ENCODE peak calls at places on chromosome 20, in seven cellular contexts. A is aorta, N is mesendoderm, E is brain microvascular endothelial cell, R is AG04450, K is AG09309, J is cardiac fibroblast. L is an unnamed sample.

GRCh38 chr20:25070821-25071473 is 11.0 kb downstream of the VSX1 start:
- DNase-seq in A (no peak), N (no peak), E (no peak), R (no peak), K (no peak), J (no peak), L (no peak)

GRCh38 chr20:44593721-44594120 is 11.3 kb downstream of the PKIG start:
- DNase-seq in A (no peak), N (no peak), E (no peak), R (no peak), K (no peak), J (no peak), L (no peak)

GRCh38 chr20:38117635-38118034 is 47.4 kb downstream of the TGM2 start:
- DNase-seq in A (no peak), N (peak), E (peak), R (no peak), K (no peak), J (peak), L (no peak)

GRCh38 chr20:23161244-23161875 is 75.2 kb upstream of the CD93 start:
- DNase-seq in A (no peak), N (no peak), E (peak), R (no peak), K (no peak), J (peak), L (no peak)

GRCh38 chr20:20366896-20367680 is 816 bp upstream of the INSM1 start:
- DNase-seq in A (no peak), N (peak), E (no peak), R (no peak), K (no peak), J (no peak), L (no peak)

GRCh38 chr20:23419995-23420901 is 1.0 kb downstream of the NAPB start:
- DNase-seq in A (peak), N (peak), E (peak), R (peak), K (peak), J (peak), L (peak)

GRCh38 chr20:25470045-25470444 is 62.6 kb downstream of the GINS1 start:
- DNase-seq in A (no peak), N (peak), E (peak), R (no peak), K (no peak), J (peak), L (peak)

GRCh38 chr20:2956480-2956879 is 83.2 kb downstream of the PTPRA start:
- DNase-seq in A (no peak), N (no peak), E (no peak), R (no peak), K (no peak), J (no peak), L (no peak)

GRCh38 chr20:37075932-37076685 is 19.7 kb downstream of the RBL1 start:
- DNase-seq in A (no peak), N (no peak), E (no peak), R (no peak), K (no peak), J (no peak), L (no peak)

GRCh38 chr20:44765647-44766367 is 20.1 kb downstream of the KCNK15 start:
- DNase-seq in A (no peak), N (no peak), E (no peak), R (no peak), K (no peak), J (peak), L (no peak)

GRCh38 chr20:24098886-24099285 is 110.3 kb upstream of the GGTLC1 start:
- DNase-seq in A (no peak), N (no peak), E (peak), R (no peak), K (peak), J (peak), L (peak)

GRCh38 chr20:44033344-44033743 is 118.7 kb downstream of the TOX2 start:
- DNase-seq in A (no peak), N (peak), E (no peak), R (no peak), K (no peak), J (peak), L (no peak)

GRCh38 chr20:38907918-38908677 is 18.1 kb upstream of the FAM83D start:
- DNase-seq in A (no peak), N (no peak), E (no peak), R (no peak), K (no peak), J (no peak), L (no peak)

GRCh38 chr20:6489361-6490154 is 277.9 kb upstream of the BMP2 start:
- DNase-seq in A (no peak), N (no peak), E (no peak), R (no peak), K (no peak), J (peak), L (peak)

GRCh38 chr20:2816030-2816582 is at the start of gene TMEM239:
- DNase-seq in A (no peak), N (no peak), E (no peak), R (no peak), K (no peak), J (no peak), L (no peak)

GRCh38 chr20:50815162-50815989 is 20.5 kb downstream of the BCAS4 start:
- DNase-seq in A (no peak), N (no peak), E (peak), R (peak), K (no peak), J (no peak), L (no peak)

GRCh38 chr20:38926142-38926933 is at the start of gene FAM83D:
- DNase-seq in A (peak), N (peak), E (peak), R (peak), K (peak), J (peak), L (peak)

GRCh38 chr20:4252005-4252404 is 236.6 kb upstream of the RNF24 start:
- DNase-seq in A (no peak), N (no peak), E (no peak), R (no peak), K (no peak), J (no peak), L (no peak)

GRCh38 chr20:10492065-10492464 is 57.0 kb downstream of the SLX4IP start:
- DNase-seq in A (no peak), N (no peak), E (peak), R (no peak), K (peak), J (peak), L (no peak)

GRCh38 chr20:37651932-37652331 is 41.9 kb upstream of the CTNNBL1 start:
- DNase-seq in A (peak), N (peak), E (no peak), R (no peak), K (no peak), J (peak), L (no peak)

GRCh38 chr20:52490715-52491430 is 299.3 kb upstream of the ZFP64 start:
- DNase-seq in A (no peak), N (peak), E (peak), R (peak), K (peak), J (peak), L (peak)

GRCh38 chr20:25257756-25258462 is 10.0 kb downstream of the PYGB start:
- DNase-seq in A (no peak), N (no peak), E (no peak), R (no peak), K (no peak), J (no peak), L (no peak)

GRCh38 chr20:34074101-34074760 is 37.8 kb downstream of the EIF2S2 start:
- DNase-seq in A (no peak), N (peak), E (no peak), R (no peak), K (no peak), J (no peak), L (no peak)

GRCh38 chr20:5663396-5663795 is 86.8 kb upstream of the SHLD1 start:
- DNase-seq in A (no peak), N (no peak), E (no peak), R (no peak), K (no peak), J (no peak), L (no peak)

GRCh38 chr20:2840967-2841531 is 504 bp downstream of the VPS16 start:
- DNase-seq in A (peak), N (peak), E (peak), R (peak), K (no peak), J (peak), L (peak)

GRCh38 chr20:34493646-34494045 is 22.6 kb upstream of the DYNLRB1 start:
- DNase-seq in A (no peak), N (no peak), E (no peak), R (no peak), K (no peak), J (no peak), L (no peak)

DNA sequence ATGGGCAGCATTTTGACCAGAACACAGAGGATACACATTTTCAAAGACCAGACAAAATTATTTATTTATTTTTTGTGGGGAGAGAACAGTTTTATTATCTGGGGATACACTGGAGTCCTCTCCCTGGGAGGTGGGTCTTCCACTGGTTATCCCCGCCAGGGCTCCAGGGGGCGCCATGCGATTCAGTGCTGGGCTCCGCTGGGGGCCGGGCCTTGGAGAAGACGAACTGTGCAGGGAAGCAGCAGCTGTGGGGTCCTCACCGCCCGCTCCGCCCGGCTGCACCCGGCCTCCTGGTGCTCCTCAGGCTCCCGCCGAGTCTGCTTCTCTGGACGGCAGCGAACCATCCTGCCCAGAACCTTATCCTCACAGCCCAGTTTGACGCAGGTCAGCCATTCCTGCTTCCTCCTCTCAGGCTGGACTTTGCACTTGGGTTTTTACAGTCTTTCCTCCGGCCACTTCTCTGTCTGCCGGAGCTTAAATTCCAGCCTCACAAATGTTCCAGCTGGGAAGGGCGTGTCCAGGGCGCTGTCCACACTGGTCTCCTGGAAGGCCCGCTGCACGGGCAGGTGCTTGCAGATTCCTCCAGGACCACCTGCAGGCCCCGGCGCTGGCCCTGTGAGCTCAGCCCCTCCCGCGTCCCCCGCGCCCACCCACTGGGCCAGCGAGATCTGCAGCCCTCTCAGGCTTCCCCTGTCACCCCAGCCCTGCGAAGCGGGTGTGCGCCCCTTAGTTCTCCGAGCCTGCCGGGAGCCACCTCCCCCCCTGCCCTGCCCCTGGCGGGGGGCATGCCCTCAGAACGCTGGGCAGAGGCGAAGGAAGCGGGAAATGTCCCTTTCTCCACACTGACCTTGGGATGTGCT is 1830.0 kb upstream of the DEFB115 start:
- DNase-seq in A (no peak), N (no peak), E (no peak), R (no peak), K (no peak), J (no peak), L (no peak)
- H3K4me3 ChIP-seq in A (no peak), N (no peak), E (no peak), R (no peak), K (no peak), J (no peak), L (no peak)

DNA sequence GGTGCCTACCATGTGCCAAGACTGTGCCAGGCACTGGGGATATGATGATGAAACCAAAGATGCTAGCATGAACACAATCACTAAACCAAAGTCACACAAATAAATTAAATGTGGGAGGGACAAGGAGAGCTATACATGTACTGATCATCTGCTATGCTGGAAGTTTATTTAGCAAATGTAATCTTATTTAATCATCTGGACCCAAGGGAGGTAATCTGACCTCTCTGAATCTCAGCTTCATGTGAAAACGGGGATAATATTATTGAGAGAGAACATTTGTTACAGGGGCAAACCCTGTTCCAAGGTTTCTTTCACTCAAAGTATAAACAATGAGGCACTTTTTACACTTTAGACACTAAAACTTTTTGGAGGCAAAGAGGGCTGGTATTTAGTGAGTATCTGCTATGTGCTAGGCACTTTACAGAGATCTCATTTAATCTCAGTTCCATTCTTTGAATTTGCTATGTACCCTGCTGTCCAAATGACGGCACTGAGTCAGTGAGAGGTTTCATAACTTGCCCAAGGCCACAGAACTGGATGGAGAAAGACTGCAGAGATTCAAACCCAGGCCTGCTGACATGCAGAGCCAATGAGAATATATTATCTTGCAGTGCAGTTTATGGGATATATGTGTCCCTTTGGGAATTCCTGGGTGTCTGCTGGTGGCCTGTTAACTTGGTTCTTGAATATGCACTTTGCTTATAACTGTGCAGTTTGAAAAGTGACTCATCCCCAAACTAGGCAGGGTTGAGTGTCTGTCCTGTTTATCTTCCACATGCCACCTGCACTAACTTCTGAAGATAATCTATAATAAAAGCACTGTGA is 3.3 kb upstream of the ASXL1 start:
- DNase-seq in A (no peak), N (no peak), E (peak), R (no peak), K (no peak), J (peak), L (peak)
- H3K4me3 ChIP-seq in A (no peak), N (no peak), E (no peak), R (no peak), K (no peak), J (no peak), L (no peak)

GRCh38 chr20:62522748-62523396 is 47.1 kb upstream of the GATA5 start:
- DNase-seq in A (no peak), N (no peak), E (no peak), R (no peak), K (no peak), J (no peak), L (no peak)
- H3K4me3 ChIP-seq in A (no peak), N (no peak), E (no peak), R (no peak), K (no peak), J (no peak), L (no peak)

GRCh38 chr20:64048402-64049044 is 916 bp downstream of the SOX18 start:
- DNase-seq in A (no peak), N (no peak), E (no peak), R (no peak), K (no peak), J (no peak), L (no peak)
- H3K4me3 ChIP-seq in A (no peak), N (no peak), E (no peak), R (no peak), K (no peak), J (no peak), L (no peak)

DNA sequence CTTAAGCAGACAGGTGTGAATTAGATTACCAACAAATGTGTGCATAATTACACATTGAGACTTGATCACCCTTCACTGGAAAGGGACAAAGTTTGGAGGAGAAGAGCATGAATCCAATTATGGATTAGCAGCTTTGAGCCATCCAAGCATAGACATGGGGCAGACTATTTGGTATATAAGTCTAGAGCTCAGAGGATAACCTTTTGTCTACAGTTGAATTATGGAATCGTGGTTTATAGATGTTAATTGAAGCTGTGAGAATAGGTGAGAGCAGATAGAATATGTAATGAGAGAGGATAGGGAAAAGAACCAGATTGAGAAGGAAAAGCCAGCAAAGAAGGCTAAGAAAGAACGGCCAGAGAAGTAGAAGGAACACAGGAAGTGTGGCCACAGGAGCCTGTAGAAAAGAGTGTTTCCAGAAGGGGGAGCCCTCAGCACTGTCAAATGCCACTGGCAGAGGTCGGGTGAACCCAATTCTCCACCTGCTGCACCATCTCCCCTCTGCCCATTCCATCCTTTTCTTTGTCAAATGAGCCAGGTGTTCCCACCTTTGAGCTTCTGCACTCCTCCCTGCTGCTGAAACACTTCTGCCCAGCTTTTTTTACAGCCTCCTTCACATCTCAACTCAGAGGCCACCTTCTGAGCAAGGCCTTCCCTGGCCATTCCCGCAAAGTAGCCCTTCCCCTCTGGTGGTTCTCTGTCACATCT is 7.3 kb downstream of the DNTTIP1 start:
- DNase-seq in A (peak), N (peak), E (peak), R (no peak), K (no peak), J (peak), L (peak)
- H3K4me3 ChIP-seq in A (no peak), N (no peak), E (no peak), R (no peak), K (no peak), J (no peak), L (no peak)

GRCh38 chr20:48025661-48026060 is 240.4 kb upstream of the SULF2 start:
- DNase-seq in A (no peak), N (no peak), E (no peak), R (no peak), K (no peak), J (peak), L (no peak)
- H3K4me3 ChIP-seq in A (no peak), N (no peak), E (no peak), R (no peak), K (no peak), J (no peak), L (no peak)